ENCODE peak calls at places on chromosomes 7 and 10, in nine cellular contexts. X is colonic mucosa; L is PC-9; U is cardiac muscle cell; A is breast epithelium; O is CD8-positive, alpha-beta memory T cell; N is WERI-Rb-1; S is astrocyte; J is CD8-positive, alpha-beta T cell. I is an unnamed sample.

GRCh38 chr10:3805227-3805790 is 20.3 kb upstream of the KLF6 start:
- DNase-seq in X (no peak), U (peak), S (peak), N (no peak), A (no peak), J (peak), L (peak), O (peak), I (no peak)

GRCh38 chr10:5514226-5514881 is 10.4 kb upstream of the CALML3 start:
- DNase-seq in A (no peak), S (no peak), J (no peak), X (no peak), U (no peak), N (peak), L (no peak), O (no peak), I (no peak)

GRCh38 chr7:152699101-152699500 is 23.2 kb upstream of the XRCC2 start:
- DNase-seq in J (no peak), X (no peak), S (no peak), N (no peak), L (no peak), U (no peak), A (no peak), O (no peak), I (no peak)

GRCh38 chr10:71726673-71727428 is 7.3 kb upstream of the C10orf105 start:
- DNase-seq in U (no peak), O (peak), S (no peak), A (no peak), X (peak), J (no peak), N (no peak), L (no peak), I (no peak)

GRCh38 chr10:11661441-11661840 is 50.0 kb upstream of the USP6NL start:
- DNase-seq in S (no peak), X (no peak), O (no peak), A (no peak), J (no peak), U (no peak), L (no peak), N (no peak), I (no peak)

GRCh38 chr10:73053275-73053674 is 43.4 kb downstream of the P4HA1 start:
- DNase-seq in A (no peak), S (no peak), U (no peak), L (no peak), X (no peak), O (no peak), J (no peak), N (no peak), I (no peak)

GRCh38 chr10:11610855-11611247 is 599 bp downstream of the USP6NL start:
- DNase-seq in A (no peak), S (no peak), X (peak), J (peak), U (peak), O (peak), L (peak), N (no peak), I (peak)

GRCh38 chr7:516606-517456 is 2.8 kb downstream of the PDGFA start:
- DNase-seq in X (peak), A (no peak), S (peak), U (peak), N (no peak), J (no peak), O (no peak), L (peak), I (no peak)

GRCh38 chr7:149420006-149420405 is 40.9 kb downstream of the ZNF777 start:
- DNase-seq in J (no peak), O (no peak), U (no peak), S (no peak), N (no peak), X (no peak), A (no peak), L (no peak), I (no peak)

DNA sequence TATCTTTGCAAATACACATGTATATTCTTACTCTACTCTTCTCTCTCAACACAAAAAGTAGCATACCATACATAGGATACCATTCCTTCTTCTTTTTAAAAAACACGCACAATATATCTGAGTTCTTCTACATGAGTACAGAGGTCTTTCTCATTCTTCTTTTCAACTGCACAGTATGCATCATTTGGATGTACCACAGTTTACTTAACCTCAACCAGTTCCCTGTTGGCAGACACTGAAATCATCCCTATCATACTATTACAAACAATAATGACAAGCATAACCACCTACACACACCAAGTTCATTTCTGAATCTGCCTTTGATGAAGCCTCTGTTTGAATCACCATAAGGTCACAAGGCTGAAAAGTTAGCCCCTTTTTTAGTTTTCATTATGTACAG is 25.7 kb upstream of the GGCT start:
- DNase-seq in U (no peak), J (no peak), S (no peak), N (no peak), O (no peak), X (no peak), A (no peak), L (no peak), I (no peak)
- H3K27ac ChIP-seq in U (no peak), J (no peak), S (no peak), N (no peak), O (no peak), X (no peak), A (no peak), L (no peak), I (no peak)

DNA sequence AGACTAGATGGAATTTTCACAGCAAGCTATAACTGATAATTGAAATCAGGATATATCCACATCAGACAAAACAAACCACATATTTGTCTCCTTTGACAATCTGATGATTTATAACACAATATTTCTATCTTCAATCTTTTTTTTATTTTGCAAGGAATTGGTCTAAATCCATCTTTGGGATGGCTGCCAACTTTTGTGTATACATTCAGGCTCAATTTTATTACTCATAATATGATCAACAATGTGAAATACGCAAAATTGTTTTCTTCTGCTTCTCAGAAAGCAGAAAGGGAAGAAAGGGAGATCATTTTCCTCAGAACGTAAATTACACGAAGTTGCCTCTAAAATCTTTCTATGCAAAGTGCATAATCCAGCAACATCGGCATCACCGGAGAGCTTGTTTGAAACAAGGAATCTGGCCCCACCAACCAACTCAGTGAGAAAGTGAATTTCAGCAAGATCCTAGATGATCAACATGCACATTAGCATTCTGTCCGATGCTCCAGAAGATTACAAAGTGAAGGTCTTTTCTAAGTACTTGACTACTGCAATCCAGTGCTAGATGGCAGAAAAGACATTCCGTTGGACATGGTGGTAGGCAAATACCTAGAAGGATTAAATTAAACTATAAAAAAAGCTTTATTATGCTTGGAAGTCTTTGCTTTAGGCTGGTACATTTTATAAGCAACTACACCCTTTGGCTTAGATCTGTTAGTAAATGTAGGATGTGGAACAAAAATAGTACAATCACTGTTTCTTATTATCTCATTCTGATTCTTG is 126.3 kb upstream of the RSU1 start:
- DNase-seq in U (peak), L (no peak), X (no peak), N (no peak), S (no peak), J (no peak), A (no peak), O (no peak), I (no peak)
- H3K27ac ChIP-seq in U (no peak), L (no peak), X (no peak), N (no peak), S (no peak), J (no peak), A (peak), O (no peak), I (no peak)

GRCh38 chr7:2825595-2826227 is 18.4 kb downstream of the GNA12 start:
- DNase-seq in A (no peak), J (no peak), N (no peak), U (no peak), X (no peak), O (no peak), S (no peak), L (no peak), I (no peak)
- H3K27ac ChIP-seq in A (peak), J (no peak), N (no peak), U (peak), X (no peak), O (no peak), S (peak), L (no peak), I (peak)

DNA sequence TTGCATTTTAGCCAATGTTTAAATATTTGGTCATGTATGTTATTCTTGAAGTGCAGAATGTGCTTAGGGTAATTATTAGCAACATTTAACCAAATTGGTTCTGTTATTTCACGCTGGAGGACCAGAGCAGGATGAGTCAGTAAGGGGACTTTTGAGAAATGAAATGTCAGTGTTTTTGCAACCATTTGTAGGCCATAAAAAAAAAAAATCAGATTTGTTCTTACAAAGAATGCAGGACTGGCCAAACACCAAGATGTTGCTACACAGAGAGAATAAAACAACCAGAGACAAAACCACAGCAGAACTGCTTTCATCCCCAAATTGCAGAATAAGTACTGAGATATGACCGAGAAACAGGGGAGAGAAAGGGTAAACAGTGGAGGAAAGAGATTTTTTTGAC is 62.1 kb downstream of the TPST1 start:
- DNase-seq in S (peak), U (peak), O (no peak), A (peak), L (no peak), J (no peak), X (no peak), N (no peak), I (no peak)
- H3K27ac ChIP-seq in S (no peak), U (no peak), O (no peak), A (peak), L (no peak), J (no peak), X (no peak), N (no peak), I (no peak)

DNA sequence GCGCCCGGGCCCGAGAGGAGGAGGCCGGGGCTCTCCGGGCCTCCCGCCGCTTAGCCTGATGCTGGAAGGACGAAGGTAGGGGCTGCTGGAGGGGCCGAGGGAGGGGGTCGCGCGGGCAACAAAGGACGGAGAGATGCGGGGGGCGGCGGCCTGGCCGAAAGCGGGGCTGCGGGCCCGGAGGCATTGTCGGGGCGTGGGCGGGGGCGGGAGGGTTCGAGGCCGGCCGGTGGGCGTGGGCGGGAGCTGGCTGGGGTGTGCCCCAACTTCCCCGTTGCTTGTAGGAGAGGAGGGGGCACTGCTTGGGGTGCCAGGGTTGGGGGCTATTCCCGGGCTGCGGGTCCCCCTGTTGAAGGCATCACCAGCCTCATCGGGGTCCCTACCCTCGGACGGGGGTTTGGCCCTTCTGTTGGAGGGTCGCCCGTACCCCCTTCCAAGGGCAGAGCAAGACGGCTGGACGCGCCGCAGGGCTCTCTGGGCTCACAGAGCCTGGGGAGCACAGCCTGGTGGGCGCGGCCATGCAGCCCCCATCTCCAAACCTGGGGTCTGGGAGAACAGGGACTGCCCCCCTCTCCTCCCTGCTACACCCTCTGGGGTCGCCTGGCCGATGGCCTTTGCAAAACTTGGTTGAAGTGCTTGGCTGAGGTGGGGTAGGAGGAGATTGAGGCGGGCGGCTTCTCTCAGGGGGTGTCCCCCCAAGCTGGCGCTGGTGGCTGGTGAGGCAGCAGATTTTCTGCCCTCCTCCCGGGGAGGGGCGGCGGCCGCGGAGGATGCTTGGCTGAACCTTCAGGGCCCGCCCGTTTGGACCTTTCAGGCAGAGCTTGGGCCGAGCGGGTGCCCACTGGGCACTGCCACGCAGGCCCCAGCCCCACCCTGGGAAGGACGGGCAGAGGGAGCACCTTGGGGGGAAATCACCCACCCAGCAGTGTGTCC is 718 bp downstream of the CLIP2 start:
- DNase-seq in A (no peak), X (peak), J (peak), N (no peak), U (no peak), S (no peak), L (no peak), O (peak), I (peak)
- H3K27ac ChIP-seq in A (peak), X (peak), J (no peak), N (no peak), U (no peak), S (peak), L (no peak), O (no peak), I (peak)

I was measured in lower lobe of right lung.